ENCODE peak calls at places on chromosomes 3 and 15, in ten cellular contexts. U is OCI-LY7, H is lung, V is progenitor cell of endocrine pancreas, R is heart left ventricle, E is Caco-2, Z is cardiac muscle cell, N is kidney, Y is AG04450, A is ovary. G is an unnamed sample.

GRCh38 chr3:23760871-23761373 is 44.8 kb upstream of the UBE2E1 start:
- DNase-seq in U (peak), H (no peak), V (no peak), R (no peak), E (no peak), Z (no peak), N (no peak), Y (no peak), A (no peak), G (no peak)

GRCh38 chr3:73379465-73379864 is 245.3 kb downstream of the PDZRN3 start:
- DNase-seq in U (no peak), H (no peak), V (no peak), R (no peak), E (no peak), Z (peak), N (no peak), Y (no peak), A (no peak), G (no peak)

GRCh38 chr3:127718244-127718915 is 45.6 kb downstream of the ABTB1 start:
- DNase-seq in U (no peak), H (no peak), V (no peak), R (peak), E (no peak), Z (no peak), N (no peak), Y (no peak), A (no peak), G (no peak)

GRCh38 chr3:160130950-160131349 is 94.3 kb upstream of the C3orf80 start:
- DNase-seq in U (no peak), H (peak), V (no peak), R (no peak), E (no peak), Z (peak), N (no peak), Y (no peak), A (no peak), G (no peak)

GRCh38 chr15:49669288-49669687 is 48.4 kb downstream of the DTWD1 start:
- DNase-seq in U (no peak), H (no peak), V (no peak), R (no peak), E (no peak), Z (no peak), N (no peak), Y (no peak), A (no peak), G (no peak)

GRCh38 chr15:42093966-42094365 is 396 bp downstream of the PLA2G4D start:
- DNase-seq in U (no peak), H (no peak), V (no peak), R (no peak), E (no peak), Z (no peak), N (no peak), Y (no peak), A (no peak), G (no peak)

GRCh38 chr3:17640466-17640865 is 102.0 kb downstream of the TBC1D5 start:
- DNase-seq in U (no peak), H (no peak), V (no peak), R (no peak), E (no peak), Z (peak), N (no peak), Y (no peak), A (no peak), G (no peak)

GRCh38 chr3:13073042-13073906 is at the start of gene IQSEC1:
- DNase-seq in U (peak), H (no peak), V (no peak), R (peak), E (no peak), Z (peak), N (peak), Y (no peak), A (peak), G (no peak)

GRCh38 chr15:59819047-59819446 is 129.9 kb upstream of the BNIP2 start:
- DNase-seq in U (no peak), H (no peak), V (no peak), R (no peak), E (no peak), Z (no peak), N (no peak), Y (no peak), A (no peak), G (peak)

GRCh38 chr3:187615630-187616029 is 54.6 kb downstream of the SST start:
- DNase-seq in U (no peak), H (no peak), V (no peak), R (no peak), E (no peak), Z (no peak), N (no peak), Y (no peak), A (no peak), G (no peak)

GRCh38 chr3:127914584-127914983 is 448 bp upstream of the KBTBD12 start:
- DNase-seq in U (no peak), H (no peak), V (no peak), R (no peak), E (no peak), Z (no peak), N (no peak), Y (no peak), A (no peak), G (no peak)

GRCh38 chr3:45547764-45548683 is 46.5 kb upstream of the LIMD1 start:
- DNase-seq in U (no peak), H (no peak), V (no peak), R (peak), E (no peak), Z (peak), N (no peak), Y (no peak), A (no peak), G (no peak)

GRCh38 chr15:66404532-66404931 is 17.8 kb downstream of the MAP2K1 start:
- DNase-seq in U (no peak), H (no peak), V (no peak), R (no peak), E (no peak), Z (no peak), N (no peak), Y (no peak), A (no peak), G (no peak)

GRCh38 chr3:180180795-180181194 is 144.1 kb upstream of the PEX5L start:
- DNase-seq in U (no peak), H (no peak), V (no peak), R (no peak), E (no peak), Z (no peak), N (no peak), Y (peak), A (no peak), G (no peak)

GRCh38 chr3:112602217-112602838 is 38.6 kb downstream of the CCDC80 start:
- DNase-seq in U (no peak), H (no peak), V (no peak), R (no peak), E (no peak), Z (no peak), N (no peak), Y (no peak), A (no peak), G (no peak)

GRCh38 chr3:183819831-183820230 is 5.5 kb downstream of the MAP6D1 start:
- DNase-seq in U (no peak), H (no peak), V (no peak), R (no peak), E (no peak), Z (no peak), N (no peak), Y (no peak), A (no peak), G (no peak)

GRCh38 chr3:183318846-183319770 is 66.1 kb downstream of the B3GNT5 start:
- DNase-seq in U (no peak), H (no peak), V (no peak), R (no peak), E (no peak), Z (no peak), N (no peak), Y (no peak), A (no peak), G (no peak)

GRCh38 chr3:148450819-148451218 is 246.9 kb upstream of the AGTR1 start:
- DNase-seq in U (no peak), H (no peak), V (no peak), R (no peak), E (peak), Z (no peak), N (no peak), Y (no peak), A (no peak), G (peak)

GRCh38 chr3:71421820-71422566 is 161.5 kb downstream of the FOXP1 start:
- DNase-seq in U (peak), H (no peak), V (no peak), R (no peak), E (no peak), Z (no peak), N (no peak), Y (no peak), A (no peak), G (no peak)

GRCh38 chr3:185561374-185561943 is 9.1 kb upstream of the LIPH start:
- DNase-seq in U (no peak), H (peak), V (no peak), R (no peak), E (no peak), Z (no peak), N (peak), Y (no peak), A (no peak), G (no peak)

GRCh38 chr3:14811733-14812132 is 7.0 kb upstream of the FGD5 start:
- DNase-seq in U (no peak), H (no peak), V (no peak), R (no peak), E (no peak), Z (peak), N (no peak), Y (no peak), A (no peak), G (no peak)

GRCh38 chr3:47266709-47267489 is 15.7 kb downstream of the KIF9 start:
- DNase-seq in U (peak), H (peak), V (no peak), R (peak), E (no peak), Z (peak), N (no peak), Y (peak), A (peak), G (peak)

GRCh38 chr3:176041812-176042211 is 1155.5 kb downstream of the TBL1XR1 start:
- DNase-seq in U (no peak), H (no peak), V (no peak), R (no peak), E (no peak), Z (peak), N (no peak), Y (peak), A (no peak), G (no peak)

GRCh38 chr3:149535395-149535685 is 60.8 kb downstream of the TM4SF4 start:
- DNase-seq in U (no peak), H (no peak), V (no peak), R (no peak), E (no peak), Z (no peak), N (no peak), Y (no peak), A (no peak), G (no peak)

GRCh38 chr3:185308126-185308754 is 54.4 kb upstream of the EHHADH start:
- DNase-seq in U (peak), H (peak), V (peak), R (no peak), E (peak), Z (peak), N (no peak), Y (peak), A (no peak), G (peak)

GRCh38 chr3:165669502-165669901 is 167.7 kb downstream of the BCHE start:
- DNase-seq in U (no peak), H (no peak), V (no peak), R (no peak), E (no peak), Z (no peak), N (no peak), Y (peak), A (no peak), G (no peak)

GRCh38 chr15:34223904-34224596 is 766 bp upstream of the EMC4 start:
- DNase-seq in U (peak), H (no peak), V (no peak), R (no peak), E (no peak), Z (peak), N (no peak), Y (no peak), A (no peak), G (no peak)

GRCh38 chr3:122918576-122919290 is 108.8 kb downstream of the SEMA5B start:
- DNase-seq in U (no peak), H (no peak), V (no peak), R (no peak), E (no peak), Z (peak), N (no peak), Y (no peak), A (no peak), G (no peak)

GRCh38 chr3:165519687-165520086 is 317.5 kb downstream of the BCHE start:
- DNase-seq in U (no peak), H (no peak), V (no peak), R (no peak), E (no peak), Z (no peak), N (no peak), Y (no peak), A (no peak), G (no peak)

GRCh38 chr3:80688814-80689213 is 921.0 kb upstream of the ROBO1 start:
- DNase-seq in U (no peak), H (no peak), V (no peak), R (no peak), E (no peak), Z (peak), N (no peak), Y (no peak), A (no peak), G (peak)

GRCh38 chr15:58931985-58932384 is 1.5 kb downstream of the SLTM start:
- DNase-seq in U (peak), H (peak), V (no peak), R (no peak), E (no peak), Z (peak), N (no peak), Y (no peak), A (no peak), G (no peak)

GRCh38 chr3:162338514-162338913 is 841.9 kb downstream of the OTOL1 start:
- DNase-seq in U (no peak), H (no peak), V (no peak), R (no peak), E (no peak), Z (peak), N (no peak), Y (no peak), A (no peak), G (peak)

DNA sequence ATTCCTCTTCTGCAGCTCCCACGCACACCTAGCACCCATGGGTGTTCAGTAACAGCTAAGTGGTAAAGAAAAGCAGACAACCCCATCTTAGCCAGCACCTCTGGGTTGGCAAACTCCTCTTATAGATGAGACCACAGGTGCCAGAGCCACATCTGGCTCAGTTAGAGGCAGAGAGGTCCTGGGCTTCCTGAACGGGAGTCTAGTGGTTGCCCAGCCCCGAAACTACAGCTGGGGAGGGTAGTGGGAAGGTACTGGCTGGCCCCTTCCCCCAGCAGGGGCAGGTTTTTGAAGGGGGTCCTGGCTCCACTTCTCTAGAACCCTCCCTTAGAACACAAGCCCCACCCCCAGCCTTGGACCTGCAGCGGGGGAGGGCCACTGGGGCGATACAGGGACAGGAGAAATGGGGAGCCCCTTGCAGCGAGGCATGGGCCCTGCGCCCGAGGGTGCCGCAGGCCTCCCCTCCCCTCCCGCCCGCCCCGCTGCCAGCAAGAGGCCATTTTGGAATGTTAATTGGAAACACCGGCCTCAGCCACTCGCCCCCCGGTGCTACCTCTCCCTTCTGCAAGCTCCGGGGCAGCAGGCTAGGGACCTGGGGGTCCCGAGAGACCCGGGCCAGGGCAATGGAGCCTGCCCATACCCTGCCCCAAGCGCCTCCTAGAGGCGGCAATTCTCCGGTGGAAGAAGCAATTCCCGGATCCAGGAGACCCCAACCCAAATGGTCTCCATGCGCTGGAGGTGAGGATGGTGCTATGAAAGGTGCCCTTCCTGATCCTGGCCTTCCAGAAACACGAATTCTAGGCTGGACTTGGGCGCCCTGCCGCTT is 1.5 kb downstream of the DUSP7 start:
- DNase-seq in U (peak), H (no peak), V (no peak), R (no peak), E (no peak), Z (no peak), N (no peak), Y (no peak), A (no peak), G (no peak)
- TF ChIP-seq CTCF in U (peak), H (no peak), V (peak), R (peak), E (no peak), Z (peak), N (peak), Y (peak), A (no peak), G (no peak)

DNA sequence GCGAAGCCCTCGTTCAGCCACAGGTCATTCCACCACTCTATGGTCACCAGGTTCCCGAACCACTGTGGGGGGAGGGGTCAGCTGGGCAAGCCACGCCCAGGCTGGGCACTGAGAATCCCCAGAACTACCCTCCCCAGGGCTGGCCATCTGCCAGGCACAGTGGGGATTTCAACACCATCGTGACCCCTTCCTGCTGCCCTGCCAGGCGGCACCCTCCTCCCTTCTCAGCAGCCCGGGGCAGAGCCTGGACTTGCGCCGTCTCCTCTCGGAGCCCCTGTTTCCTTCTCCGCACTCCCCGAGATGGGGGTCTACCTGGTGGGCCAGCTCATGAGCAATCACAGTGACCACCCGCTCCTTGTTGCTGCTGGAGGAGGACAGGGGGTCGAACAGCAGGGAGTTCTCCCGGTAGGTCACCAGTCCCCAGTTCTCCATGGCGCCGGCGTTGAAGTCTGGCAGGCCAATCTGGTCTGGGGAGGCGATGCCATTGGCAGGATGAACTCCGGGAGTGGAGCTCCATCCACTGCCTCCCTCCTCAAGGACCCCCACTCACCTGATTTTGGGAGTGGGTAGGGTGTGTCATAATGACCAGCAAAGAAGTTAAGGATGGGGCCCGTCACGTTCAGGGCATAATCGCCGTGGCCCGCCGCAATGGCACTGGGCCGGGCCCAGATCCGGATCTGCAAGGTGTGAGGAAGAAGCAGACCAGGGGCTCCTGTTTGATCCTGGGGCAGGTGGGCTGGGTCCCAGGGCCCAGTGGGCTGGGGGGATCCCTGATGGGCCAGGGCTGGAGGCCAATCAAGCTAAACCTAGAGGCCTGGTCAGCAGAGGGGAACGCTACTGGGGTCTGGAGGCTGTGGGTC is 10.5 kb downstream of the ANPEP start:
- DNase-seq in U (no peak), H (no peak), V (no peak), R (no peak), E (peak), Z (no peak), N (peak), Y (no peak), A (no peak), G (peak)
- TF ChIP-seq CTCF in U (no peak), H (no peak), V (no peak), R (no peak), E (no peak), Z (no peak), N (no peak), Y (no peak), A (no peak), G (no peak)

DNA sequence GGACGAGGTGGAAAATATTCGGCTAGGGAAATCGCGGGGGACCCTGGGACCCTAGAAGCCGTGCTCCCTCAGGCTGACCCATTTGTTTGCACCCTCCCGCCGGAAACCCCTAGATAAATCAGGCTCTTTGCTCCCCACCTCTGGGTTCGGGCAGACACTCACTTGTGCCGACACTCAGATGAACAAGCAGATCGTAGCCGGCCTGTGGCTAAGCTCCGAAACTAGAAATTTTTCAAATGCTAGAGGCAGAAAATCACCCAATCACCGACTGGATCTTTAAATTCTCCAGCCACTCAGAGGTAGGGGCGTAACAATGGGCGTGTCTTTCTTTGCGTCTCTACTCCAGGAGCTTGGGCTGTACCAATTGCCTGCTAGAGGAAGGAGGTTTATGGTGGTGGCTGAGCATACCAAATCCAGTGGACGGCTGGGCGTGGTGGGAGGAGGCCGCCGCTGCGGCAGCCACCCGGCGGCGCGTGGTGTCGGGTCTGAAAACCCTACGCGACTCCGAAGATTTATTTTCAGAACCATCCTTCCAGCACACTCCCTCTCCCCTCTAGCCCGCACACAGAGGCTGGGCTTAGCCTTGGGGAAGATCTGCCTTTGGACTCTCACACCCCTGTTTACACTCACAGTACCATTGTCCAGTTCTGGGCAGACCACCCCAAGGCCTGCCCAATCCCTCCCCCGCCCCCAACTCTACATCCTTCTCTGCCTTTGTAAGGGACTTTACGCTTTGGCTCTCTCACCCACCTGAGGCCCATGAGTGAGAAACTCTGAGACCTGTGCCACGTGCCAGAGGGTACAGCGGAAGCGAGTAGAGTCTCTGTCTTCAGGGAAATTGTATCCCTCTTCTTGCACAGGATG is at the start of gene PIF1:
- DNase-seq in U (peak), H (peak), V (peak), R (peak), E (peak), Z (peak), N (peak), Y (peak), A (peak), G (peak)
- TF ChIP-seq CTCF in U (peak), H (no peak), V (no peak), R (no peak), E (no peak), Z (no peak), N (no peak), Y (no peak), A (no peak), G (no peak)

GRCh38 chr3:169661567-169662214 is 1.8 kb downstream of the MECOM start:
- DNase-seq in U (peak), H (no peak), V (no peak), R (peak), E (peak), Z (peak), N (no peak), Y (no peak), A (no peak), G (peak)

GRCh38 chr3:169659858-169660614 is 3.5 kb downstream of the MECOM start:
- DNase-seq in U (no peak), H (no peak), V (no peak), R (no peak), E (no peak), Z (peak), N (no peak), Y (no peak), A (no peak), G (peak)

GRCh38 chr3:169664034-169664820 is 715 bp upstream of the MECOM start:
- DNase-seq in U (no peak), H (no peak), V (no peak), R (no peak), E (no peak), Z (peak), N (peak), Y (no peak), A (no peak), G (peak)

GRCh38 chr3:169660709-169661566 is 2.6 kb downstream of the MECOM start:
- DNase-seq in U (no peak), H (no peak), V (no peak), R (peak), E (no peak), Z (peak), N (no peak), Y (no peak), A (no peak), G (peak)

GRCh38 chr3:169662215-169663070 is 1.1 kb downstream of the MECOM start:
- DNase-seq in U (peak), H (peak), V (peak), R (peak), E (peak), Z (peak), N (peak), Y (no peak), A (peak), G (peak)
- TF ChIP-seq CTCF in U (peak), H (peak), V (peak), R (peak), E (peak), Z (peak), N (peak), Y (peak), A (no peak), G (peak)

G was measured in Calu3.